ENCODE peak calls at places on chromosomes 13 and 19, in ten cellular contexts. L, H, Q, P, C, Y, B, D, R and F are unnamed samples.

GRCh38 chr13:46575843-46576242 is 22.9 kb downstream of the LRCH1 start:
- DNase-seq in L (no peak), H (no peak), Q (no peak), P (no peak), C (no peak), Y (no peak), B (no peak), D (no peak), R (no peak), F (no peak)

GRCh38 chr13:22717036-22717435 is 463.7 kb upstream of the SGCG start:
- DNase-seq in L (no peak), H (no peak), Q (no peak), P (no peak), C (no peak), Y (no peak), B (no peak), D (no peak), R (no peak), F (no peak)

GRCh38 chr19:44735011-44735410 is 13.5 kb upstream of the BCL3 start:
- DNase-seq in L (no peak), H (no peak), Q (no peak), P (no peak), C (no peak), Y (no peak), B (no peak), D (no peak), R (no peak), F (no peak)

GRCh38 chr13:21823949-21824348 is 153.1 kb downstream of the FGF9 start:
- DNase-seq in L (no peak), H (no peak), Q (no peak), P (no peak), C (no peak), Y (no peak), B (no peak), D (no peak), R (no peak), F (no peak)

GRCh38 chr19:51253088-51253806 is 2.4 kb downstream of the SIGLECL1 start:
- DNase-seq in L (no peak), H (no peak), Q (no peak), P (no peak), C (no peak), Y (no peak), B (no peak), D (no peak), R (no peak), F (no peak)

GRCh38 chr13:66927562-66927961 is 302.6 kb downstream of the PCDH9 start:
- DNase-seq in L (no peak), H (no peak), Q (no peak), P (no peak), C (no peak), Y (no peak), B (no peak), D (no peak), R (no peak), F (no peak)

GRCh38 chr13:87810920-87811344 is 139.8 kb downstream of the SLITRK5 start:
- DNase-seq in L (no peak), H (no peak), Q (no peak), P (no peak), C (no peak), Y (no peak), B (no peak), D (no peak), R (peak), F (no peak)

GRCh38 chr19:8592231-8593009 is 15.2 kb upstream of the MYO1F start:
- DNase-seq in L (peak), H (peak), Q (peak), P (peak), C (peak), Y (peak), B (no peak), D (peak), R (peak), F (peak)

GRCh38 chr13:25906211-25906661 is 145.6 kb downstream of the SHISA2 start:
- DNase-seq in L (no peak), H (no peak), Q (no peak), P (no peak), C (no peak), Y (no peak), B (no peak), D (no peak), R (no peak), F (no peak)

GRCh38 chr19:43331435-43332010 is 22.0 kb upstream of the CD177 start:
- DNase-seq in L (no peak), H (no peak), Q (no peak), P (no peak), C (no peak), Y (no peak), B (no peak), D (no peak), R (no peak), F (no peak)

GRCh38 chr19:52248256-52248655 is 21.1 kb upstream of the ZNF766 start:
- DNase-seq in L (peak), H (no peak), Q (peak), P (peak), C (peak), Y (peak), B (no peak), D (peak), R (peak), F (peak)